ENCODE peak calls at places on chromosomes 4 and X, in five cellular contexts. Y, V, J, M and P are unnamed samples.

GRCh38 chr4:153083447-153083921 is 120.8 kb upstream of the TRIM2 start:
- DNase-seq in J (peak; percentile 40), Y (peak; percentile 80), M (peak; percentile 39), V (no peak), P (peak; percentile 55)

GRCh38 chr4:105894570-105895323 is 524 bp upstream of the NPNT start:
- DNase-seq in Y (peak; percentile 23), M (no peak), J (no peak), V (no peak), P (no peak)

GRCh38 chrX:107766470-107767140 is 9.0 kb downstream of the TSC22D3 start:
- DNase-seq in J (no peak), Y (no peak), V (no peak), M (peak; percentile 71), P (peak; percentile 41)

GRCh38 chrX:133550665-133551064 is 135.4 kb upstream of the GPC4 start:
- DNase-seq in V (no peak), J (no peak), Y (no peak), M (no peak), P (no peak)

GRCh38 chr4:114019276-114019971 is 40.0 kb upstream of the ARSJ start:
- DNase-seq in J (no peak), M (no peak), V (no peak), Y (no peak), P (no peak)

GRCh38 chr4:115484479-115484878 is 371.1 kb upstream of the NDST4 start:
- DNase-seq in J (no peak), M (no peak), Y (peak; percentile 14), V (no peak), P (no peak)

GRCh38 chr4:136484996-136485395 is 1047.3 kb downstream of the PCDH18 start:
- DNase-seq in M (no peak), Y (no peak), V (no peak), J (no peak), P (peak; percentile 35)

GRCh38 chrX:49019599-49020249 is 17.7 kb upstream of the GRIPAP1 start:
- DNase-seq in J (no peak), Y (no peak), M (no peak), V (no peak), P (no peak)

GRCh38 chrX:105263171-105263570 is 42.7 kb upstream of the TEX13A start:
- DNase-seq in M (no peak), V (no peak), J (no peak), Y (no peak), P (no peak)

GRCh38 chr4:118762146-118762545 is 73.8 kb downstream of the SEC24D start:
- DNase-seq in Y (no peak), V (no peak), M (no peak), J (no peak), P (no peak)

GRCh38 chr4:118762753-118763477 is 73.0 kb downstream of the SEC24D start:
- DNase-seq in Y (no peak), J (no peak), M (no peak), V (no peak), P (no peak)

GRCh38 chr4:118760092-118760491 is 74.9 kb downstream of the METTL14 start:
- DNase-seq in Y (peak; percentile 21), M (no peak), V (no peak), J (no peak), P (no peak)

GRCh38 chr4:118760493-118760892 is 75.3 kb downstream of the METTL14 start:
- DNase-seq in Y (peak; percentile 58), V (no peak), J (peak; percentile 25), M (no peak), P (no peak)

DNA sequence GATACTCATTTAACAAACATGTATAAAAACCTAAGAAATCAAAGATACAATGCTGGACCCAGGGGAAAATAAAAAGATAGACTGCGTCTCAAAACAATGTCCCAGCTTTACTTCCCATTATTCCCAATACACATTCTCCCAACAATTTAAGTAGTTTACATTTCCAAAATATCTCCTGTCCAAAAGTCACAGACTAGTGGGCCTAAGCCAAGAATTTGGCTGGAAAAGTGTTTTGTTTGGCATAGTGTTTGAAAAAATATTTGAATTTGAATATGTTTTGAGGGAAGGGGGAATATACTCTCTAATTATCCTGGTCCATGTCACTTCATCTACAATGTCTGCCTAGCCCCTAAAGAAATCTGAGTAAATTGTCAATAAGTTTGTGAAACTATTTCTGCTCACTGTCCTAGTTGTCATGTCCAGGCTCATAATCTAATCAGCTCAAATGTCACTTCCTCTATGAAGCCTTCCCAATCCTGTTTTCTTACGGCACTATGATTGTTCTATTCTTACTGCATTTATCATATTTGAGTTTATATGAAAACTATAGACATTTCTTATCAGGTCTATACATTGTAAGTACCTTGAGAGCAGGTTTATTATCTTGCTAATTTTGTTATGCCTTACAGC is 74.4 kb downstream of the SEC24D start:
- DNase-seq in Y (no peak), V (no peak), J (no peak), M (no peak), P (no peak)
- H3K4me3 ChIP-seq in Y (no peak overlapping the region), V (no peak overlapping the region), J (no peak overlapping the region), M (no peak overlapping the region), P (no peak overlapping the region)

DNA sequence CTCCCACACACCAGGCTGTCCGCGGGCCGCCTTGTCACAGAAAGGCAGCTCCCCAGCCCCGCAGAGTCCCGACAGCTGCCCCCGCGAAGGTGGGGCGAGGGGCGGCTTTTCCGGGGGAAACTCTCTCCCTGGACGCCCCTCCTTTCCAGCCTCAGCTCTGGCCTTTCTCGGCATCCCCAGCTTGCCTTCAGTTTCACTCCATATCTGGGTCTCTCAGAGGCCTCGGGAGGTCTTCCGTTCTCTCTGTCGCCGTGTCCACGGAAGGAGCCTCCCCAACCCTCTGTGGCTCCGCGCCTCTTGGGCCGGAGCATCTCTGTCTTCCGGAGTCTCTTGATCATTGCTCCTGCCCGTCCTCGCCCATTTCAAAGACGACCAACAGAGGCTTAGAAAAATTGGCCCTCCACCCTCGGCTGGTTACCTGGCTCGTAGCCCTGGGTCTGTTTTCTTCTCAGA is 6.1 kb upstream of the MSX1 start:
- DNase-seq in V (peak; percentile 79), M (no peak), Y (peak; percentile 60), J (no peak), P (no peak)
- H3K4me3 ChIP-seq in V (peak overlapping the region; percentile 14), M (peak overlapping the region; percentile 40), Y (peak overlapping the region; percentile 52), J (peak overlapping the region; percentile 68), P (no peak overlapping the region)

GRCh38 chr4:42638993-42639392 is 17.9 kb downstream of the ATP8A1 start:
- DNase-seq in Y (peak; percentile 95), M (no peak), J (peak; percentile 92), V (no peak), P (no peak)
- H3K4me3 ChIP-seq in Y (peak overlapping the region; percentile 53), M (no peak overlapping the region), J (peak overlapping the region; percentile 43), V (no peak overlapping the region), P (no peak overlapping the region)

DNA sequence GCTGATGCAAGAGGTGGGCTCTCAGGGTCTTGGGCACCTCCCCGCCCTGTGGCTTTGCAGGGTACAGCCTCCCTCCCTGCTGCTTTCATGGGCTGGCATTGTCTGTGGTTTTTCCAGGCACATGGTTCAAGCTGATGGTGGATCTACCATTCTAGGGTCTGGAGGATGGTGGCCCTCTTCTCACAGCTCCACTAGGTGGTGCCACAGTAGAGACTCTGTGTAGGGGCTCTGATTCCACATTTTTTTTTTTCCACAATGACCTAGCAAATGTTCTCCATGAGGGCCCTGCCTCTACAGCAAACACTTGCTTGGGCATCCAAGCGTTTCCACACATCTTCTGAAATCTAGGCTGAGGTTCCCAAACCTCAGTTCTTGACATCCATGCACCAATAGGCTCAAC is 657.9 kb upstream of the CT83 start:
- DNase-seq in M (no peak), J (no peak), Y (no peak), V (no peak), P (no peak)
- H3K4me3 ChIP-seq in M (no peak overlapping the region), J (no peak overlapping the region), Y (no peak overlapping the region), V (no peak overlapping the region), P (no peak overlapping the region)

DNA sequence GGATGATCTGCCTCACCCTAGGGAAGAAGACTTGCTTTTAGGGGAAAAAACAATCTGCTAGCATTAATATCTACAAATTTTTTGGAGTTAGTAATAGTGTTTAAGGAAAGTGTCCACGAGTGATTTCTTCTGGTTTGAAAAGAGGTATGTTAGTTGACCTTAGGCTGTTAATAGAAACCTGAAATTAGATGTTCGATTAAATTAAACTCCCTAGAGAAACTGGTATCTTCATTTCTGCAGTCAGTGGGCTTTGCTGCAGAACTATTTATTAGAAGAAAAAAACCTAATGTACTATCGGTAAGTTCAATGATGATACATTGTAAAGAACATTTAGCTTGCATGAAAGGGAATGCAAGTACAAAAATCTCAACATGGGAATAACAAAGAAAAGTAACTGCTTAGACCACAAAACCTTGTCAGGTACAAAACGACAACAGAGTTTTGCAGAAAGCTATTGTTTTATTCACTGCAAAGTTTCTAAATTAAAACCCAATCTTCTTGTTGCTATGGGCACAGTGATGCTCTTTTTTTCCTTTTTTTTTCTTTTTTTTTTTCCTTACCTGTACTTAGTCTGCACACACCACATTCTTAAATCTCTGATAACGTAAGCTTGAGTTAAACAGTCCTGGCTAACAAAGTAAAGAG is 2.0 kb downstream of the KLF3 start:
- DNase-seq in Y (no peak), V (no peak), M (no peak), J (no peak), P (no peak)
- H3K4me3 ChIP-seq in Y (no peak overlapping the region), V (peak overlapping the region; percentile 77), M (peak overlapping the region; percentile 89), J (peak overlapping the region; percentile 61), P (peak overlapping the region; percentile 87)

DNA sequence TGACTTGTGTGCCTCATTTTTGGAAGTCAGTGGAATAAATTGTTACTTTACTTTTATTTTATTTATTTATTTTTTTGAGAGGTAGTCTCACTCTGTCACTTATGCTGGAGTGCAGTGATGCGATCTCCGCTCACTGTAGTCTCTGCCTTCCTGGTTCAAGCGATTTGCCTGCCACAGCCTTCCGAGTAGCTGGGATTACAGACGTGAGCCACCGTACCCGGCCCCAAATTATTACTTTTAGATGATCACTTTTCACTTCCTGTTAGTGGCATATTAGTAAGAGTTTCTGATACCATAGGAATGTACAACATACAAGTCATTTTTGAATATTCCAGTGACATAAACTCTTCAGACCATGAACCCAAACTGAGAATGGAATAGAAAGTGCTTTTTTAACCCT is 611.0 kb upstream of the MAGEB2 start:
- DNase-seq in V (no peak), Y (no peak), J (no peak), M (no peak), P (no peak)
- H3K4me3 ChIP-seq in V (no peak overlapping the region), Y (no peak overlapping the region), J (no peak overlapping the region), M (no peak overlapping the region), P (no peak overlapping the region)

GRCh38 chr4:4330794-4331193 is 40.7 kb downstream of the ZBTB49 start:
- DNase-seq in J (no peak), V (no peak), Y (no peak), M (no peak), P (no peak)
- H3K4me3 ChIP-seq in J (no peak overlapping the region), V (no peak overlapping the region), Y (no peak overlapping the region), M (no peak overlapping the region), P (no peak overlapping the region)

DNA sequence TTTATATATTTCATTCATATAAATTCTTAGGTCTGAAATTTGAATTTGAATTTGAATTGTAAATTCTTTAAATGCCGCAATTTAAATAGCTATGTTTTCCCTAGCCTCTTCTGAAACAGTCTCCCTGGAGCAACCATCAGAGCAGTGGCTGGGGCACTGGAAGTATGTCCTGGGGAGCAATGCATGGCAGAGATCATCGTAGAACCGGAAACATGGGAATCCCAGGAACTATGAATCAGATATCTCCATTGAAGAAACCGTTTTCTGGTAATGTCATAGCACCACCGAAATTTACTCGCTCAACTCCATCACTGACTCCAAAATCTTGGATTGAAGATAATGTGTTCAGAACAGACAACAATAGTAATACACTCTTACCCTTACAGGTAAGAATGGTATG is 4.9 kb downstream of the CPEB2 start:
- DNase-seq in J (no peak), M (no peak), Y (no peak), V (no peak), P (no peak)
- H3K4me3 ChIP-seq in J (peak overlapping the region; percentile 25), M (no peak overlapping the region), Y (no peak overlapping the region), V (no peak overlapping the region), P (peak overlapping the region; percentile 14)